ENCODE peak calls at places on chromosomes 4 and X, in seven cellular contexts. Y is GM06990; P is upper lobe of right lung; T is NB4; Q is CD8-positive, alpha-beta T cell; I is osteocyte; K is endothelial cell. F is an unnamed sample.

GRCh38 chr4:189533603-189534002 is 407.1 kb upstream of the FRG1 start:
- DNase-seq in Q (no peak), I (no peak), K (no peak), Y (no peak), T (no peak), P (no peak), F (peak; percentile 3)

GRCh38 chr4:82493721-82494425 is 63.5 kb downstream of the ENOPH1 start:
- DNase-seq in Y (no peak), P (no peak), I (no peak), Q (no peak), K (no peak), T (peak; percentile 14), F (no peak)

GRCh38 chrX:69163936-69164741 is 1.1 kb downstream of the PJA1 start:
- DNase-seq in T (no peak), Q (peak; percentile 40), Y (peak; percentile 36), I (peak; percentile 77), P (peak; percentile 66), K (no peak), F (no peak)

GRCh38 chr4:118843237-118843636 is 7.3 kb upstream of the SEC24D start:
- DNase-seq in P (no peak), I (no peak), K (no peak), T (no peak), Q (no peak), Y (no peak), F (no peak)

GRCh38 chrX:111353810-111354209 is 58.2 kb downstream of the DCX start:
- DNase-seq in Q (no peak), T (no peak), Y (no peak), K (no peak), P (no peak), I (no peak), F (peak; percentile 15)

GRCh38 chr4:85837334-85837733 is 362.4 kb downstream of the ARHGAP24 start:
- DNase-seq in T (no peak), I (no peak), P (no peak), Y (no peak), Q (no peak), K (no peak), F (peak; percentile 56)

GRCh38 chr4:155578726-155579385 is 87.8 kb upstream of the GUCY1A1 start:
- DNase-seq in P (no peak), Q (no peak), T (no peak), Y (no peak), K (no peak), I (no peak), F (peak; percentile 42)

GRCh38 chrX:69085826-69086225 is 79.4 kb downstream of the PJA1 start:
- DNase-seq in K (no peak), I (no peak), Y (no peak), Q (no peak), P (no peak), T (no peak), F (no peak)

GRCh38 chr4:170399894-170400293 is 310.1 kb upstream of the AADAT start:
- DNase-seq in K (no peak), Y (no peak), P (no peak), T (no peak), Q (no peak), I (no peak), F (peak; percentile 20)

GRCh38 chr4:37742149-37742548 is 56.0 kb upstream of the RELL1 start:
- DNase-seq in T (no peak), Q (no peak), P (no peak), K (no peak), Y (no peak), I (no peak), F (no peak)

GRCh38 chrX:120140293-120140981 is 18.0 kb upstream of the RHOXF2 start:
- DNase-seq in Y (no peak), P (no peak), Q (no peak), I (no peak), K (no peak), T (no peak), F (no peak)

GRCh38 chrX:120136128-120136527 is 20.4 kb upstream of the RHOXF1 start:
- DNase-seq in T (no peak), Y (no peak), P (no peak), I (no peak), K (no peak), Q (no peak), F (no peak)

DNA sequence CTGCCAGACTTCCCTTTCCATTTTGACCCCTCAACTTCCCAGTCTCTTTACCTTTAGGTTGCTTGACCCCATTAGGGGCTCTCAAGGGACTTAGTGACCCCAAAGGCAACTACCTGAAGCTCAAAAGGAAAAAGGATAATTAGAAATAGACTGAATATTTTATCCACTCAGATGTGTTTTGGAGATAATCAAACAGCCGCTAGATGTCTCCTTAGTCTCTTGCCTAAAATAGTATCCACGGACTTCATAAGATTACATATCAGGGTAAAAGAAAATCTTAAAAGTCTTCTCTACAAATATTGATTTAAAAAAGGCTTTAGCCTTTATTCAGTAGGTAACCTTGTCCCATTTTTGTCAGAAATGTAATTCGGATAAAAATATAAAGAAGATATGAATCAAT is 21.0 kb upstream of the RHOXF2 start:
- DNase-seq in P (no peak), T (no peak), K (no peak), Q (no peak), I (no peak), Y (no peak), F (no peak)
- TF ChIP-seq CTCF in P (no peak), T (no peak), K (no peak), Q (no peak), I (no peak), Y (peak; percentile 3), F (peak; percentile 17)

GRCh38 chr4:173248690-173249089 is 80.1 kb downstream of the GALNT7 start:
- DNase-seq in T (no peak), I (no peak), P (no peak), K (no peak), Q (no peak), Y (no peak), F (no peak)
- TF ChIP-seq CTCF in T (no peak), I (no peak), P (no peak), K (no peak), Q (no peak), Y (no peak), F (no peak)

DNA sequence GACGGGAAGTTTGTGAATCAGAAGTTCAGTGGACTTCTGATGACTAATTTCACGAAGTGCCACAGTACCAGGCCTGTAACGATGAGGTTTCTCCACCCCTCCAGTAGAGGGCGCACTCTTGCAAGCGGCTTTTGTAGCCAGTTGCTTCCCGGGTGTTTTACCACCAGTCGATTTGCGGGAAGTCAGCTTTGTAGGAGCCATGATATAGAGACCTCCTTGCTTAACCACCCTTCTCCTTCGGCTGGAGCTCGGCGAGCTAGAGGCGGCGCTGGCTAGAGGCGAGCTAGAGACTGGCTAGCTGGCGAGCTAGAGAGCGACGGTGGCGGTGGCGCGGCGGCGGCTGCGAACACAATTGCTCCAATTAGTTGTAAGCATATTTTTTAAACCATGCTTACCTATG is 72.0 kb downstream of the IL1RAPL1 start:
- DNase-seq in T (peak; percentile 19), P (no peak), K (peak; percentile 3), I (no peak), Y (no peak), Q (no peak), F (no peak)
- TF ChIP-seq CTCF in T (peak; percentile 42), P (no peak), K (peak; percentile 55), I (peak; percentile 9), Y (peak; percentile 58), Q (no peak), F (no peak)

GRCh38 chr4:13627606-13628301 is at the start of gene BOD1L1:
- DNase-seq in K (peak; percentile 78), Q (peak; percentile 69), I (peak; percentile 94), Y (peak; percentile 94), T (peak; percentile 97), P (peak; percentile 95), F (peak; percentile 91)
- TF ChIP-seq CTCF in K (no peak), Q (no peak), I (peak; percentile 57), Y (peak; percentile 62), T (peak; percentile 45), P (peak; percentile 41), F (peak; percentile 42)

GRCh38 chr4:132809298-132810032 is 339.6 kb upstream of the PCDH10 start:
- DNase-seq in P (no peak), I (no peak), Q (no peak), Y (no peak), K (no peak), T (peak; percentile 3), F (no peak)
- TF ChIP-seq CTCF in P (no peak), I (no peak), Q (no peak), Y (no peak), K (no peak), T (no peak), F (no peak)

F was measured in fibroblast of villous mesenchyme.